ENCODE peak calls at places on chromosomes 4 and X, in five cellular contexts. X is HepG2, O is GM12878, Z is SK-N-SH, W is K562. Y is an unnamed sample. For H3K27me3, the result is how much of the 10 kb centered on the place peaks cover.

GRCh38 chr4:8725845-8726244 is 133.3 kb downstream of the CPZ start:
- DNase-seq in X (no peak), O (no peak), Z (no peak), W (no peak), Y (no peak)

GRCh38 chr4:140176735-140177134 is 22.8 kb upstream of the MAML3 start:
- DNase-seq in X (no peak), O (no peak), Z (no peak), W (no peak), Y (no peak)

GRCh38 chrX:132216806-132217202 is 2.4 kb downstream of the RAP2C start:
- DNase-seq in X (no peak), O (no peak), Z (no peak), W (no peak), Y (no peak)

GRCh38 chrX:43564953-43565352 is 91.1 kb upstream of the MAOA start:
- DNase-seq in X (no peak), O (no peak), Z (no peak), W (no peak), Y (no peak)

GRCh38 chr4:74117024-74117534 is 18.1 kb upstream of the CXCL2 start:
- DNase-seq in X (peak), O (no peak), Z (no peak), W (peak), Y (no peak)

GRCh38 chr4:120064887-120065286 is 1.8 kb downstream of the MAD2L1 start:
- DNase-seq in X (no peak), O (no peak), Z (no peak), W (no peak), Y (no peak)

GRCh38 chr4:136471051-136471450 is 1061.2 kb downstream of the PCDH18 start:
- DNase-seq in X (no peak), O (no peak), Z (no peak), W (no peak), Y (no peak)

GRCh38 chr4:25842229-25842840 is 20.5 kb downstream of the SEL1L3 start:
- DNase-seq in X (no peak), O (peak), Z (no peak), W (no peak), Y (no peak)

GRCh38 chr4:107058828-107059227 is 22.7 kb upstream of the DKK2 start:
- DNase-seq in X (no peak), O (no peak), Z (no peak), W (no peak), Y (no peak)

GRCh38 chr4:42816189-42816588 is 76.3 kb upstream of the GRXCR1 start:
- DNase-seq in X (no peak), O (no peak), Z (no peak), W (no peak), Y (no peak)

GRCh38 chr4:110518889-110519490 is 43.0 kb downstream of the ENPEP start:
- DNase-seq in X (peak), O (no peak), Z (peak), W (peak), Y (no peak)

GRCh38 chr4:151316645-151317044 is 8.8 kb downstream of the SH3D19 start:
- DNase-seq in X (no peak), O (no peak), Z (no peak), W (no peak), Y (no peak)

DNA sequence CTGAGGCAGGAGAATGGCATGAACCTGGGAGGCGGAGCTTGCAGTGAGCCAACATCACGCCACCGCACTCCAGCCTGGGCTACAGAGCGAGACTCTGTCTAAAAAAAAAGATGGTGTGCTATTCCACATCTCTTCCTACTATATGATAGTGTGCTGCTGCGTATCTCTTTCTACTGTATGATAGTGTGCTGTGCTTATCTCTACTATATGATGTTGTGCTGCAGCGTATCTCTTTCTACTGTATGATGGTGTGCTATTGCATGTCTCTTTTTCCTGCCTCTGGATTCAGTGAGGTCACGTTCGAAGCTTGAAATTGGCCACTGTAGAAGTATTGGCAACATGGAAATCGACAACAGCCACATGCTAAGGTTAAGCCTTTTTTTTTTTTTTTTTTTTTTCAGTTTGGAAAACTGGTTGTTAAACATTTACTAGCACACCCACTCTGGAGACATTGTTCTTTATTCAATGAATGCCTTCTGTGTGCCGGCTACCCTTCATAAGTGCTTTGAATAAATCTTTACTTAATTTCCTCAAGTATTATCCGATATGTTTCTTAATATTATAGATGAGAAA is 31.0 kb downstream of the ARFIP1 start:
- DNase-seq in X (peak), O (no peak), Z (no peak), W (no peak), Y (no peak)
- TF ChIP-seq GABPA in X (no peak), O (no peak), Z (no peak), W (no peak), Y (no peak)

GRCh38 chrX:74458738-74459137 is 37.4 kb downstream of the SLC16A2 start:
- DNase-seq in X (no peak), O (no peak), Z (no peak), W (no peak), Y (no peak)

GRCh38 chrX:74467656-74468055 is 46.4 kb downstream of the SLC16A2 start:
- DNase-seq in X (no peak), O (no peak), Z (no peak), W (no peak), Y (no peak)

GRCh38 chrX:74465424-74465823 is 44.1 kb downstream of the SLC16A2 start:
- DNase-seq in X (no peak), O (no peak), Z (no peak), W (no peak), Y (no peak)

GRCh38 chrX:74461384-74461783 is 40.1 kb downstream of the SLC16A2 start:
- DNase-seq in X (no peak), O (no peak), Z (no peak), W (no peak), Y (no peak)

DNA sequence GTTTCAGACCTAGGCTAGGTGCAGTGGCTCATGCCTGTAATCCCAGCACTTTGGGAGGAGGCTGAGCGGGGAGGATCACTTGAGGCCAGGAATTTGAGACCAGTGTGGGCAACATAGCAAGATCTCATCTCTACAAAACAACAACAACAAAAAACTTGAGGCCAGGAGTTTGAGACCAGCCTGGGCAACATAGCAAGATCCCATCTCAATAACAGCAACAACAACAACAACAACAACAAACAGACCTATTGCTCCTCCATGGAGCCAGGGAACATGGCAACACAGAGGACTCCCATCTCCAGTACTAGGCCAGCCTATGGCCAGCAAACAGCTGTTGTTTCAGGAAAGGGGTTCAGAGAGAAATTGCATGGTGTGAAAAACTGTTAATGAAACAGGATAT is 43.4 kb downstream of the SLC16A2 start:
- DNase-seq in X (no peak), O (no peak), Z (no peak), W (no peak), Y (no peak)
- H3K27me3 ChIP-seq in X (under half), O (under half), Z (under half), W (under half), Y (under half)

GRCh38 chr4:165370530-165370929 is 8.3 kb upstream of the CPE start:
- DNase-seq in X (no peak), O (no peak), Z (no peak), W (no peak), Y (no peak)

GRCh38 chr4:165367040-165367439 is 11.8 kb upstream of the CPE start:
- DNase-seq in X (peak), O (no peak), Z (no peak), W (no peak), Y (no peak)

GRCh38 chr4:165368567-165368966 is 10.2 kb upstream of the CPE start:
- DNase-seq in X (peak), O (no peak), Z (no peak), W (no peak), Y (no peak)

GRCh38 chr4:165368114-165368513 is 10.7 kb upstream of the CPE start:
- DNase-seq in X (no peak), O (no peak), Z (no peak), W (no peak), Y (no peak)

DNA sequence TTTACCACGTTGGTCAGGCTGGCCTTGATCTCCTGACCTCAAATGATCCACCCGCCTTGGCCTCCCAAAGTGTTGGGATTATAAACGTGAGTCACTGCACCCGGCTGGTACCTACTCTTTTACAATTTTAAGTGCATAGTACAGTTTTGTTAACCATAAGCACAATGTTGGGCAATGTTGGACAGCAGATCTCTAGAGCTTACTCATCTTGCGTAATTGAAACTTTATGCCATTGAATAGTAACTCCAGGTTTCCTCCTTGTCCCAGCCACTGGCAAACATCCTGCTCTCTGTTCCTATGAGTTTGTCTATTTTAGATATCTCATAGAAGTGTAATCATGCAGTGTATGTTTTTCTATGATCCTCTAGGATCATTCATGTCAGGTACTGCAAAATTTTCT is 9.3 kb upstream of the CPE start:
- DNase-seq in X (peak), O (no peak), Z (no peak), W (no peak), Y (no peak)
- TF ChIP-seq GABPA in X (peak), O (no peak), Z (no peak), W (no peak), Y (no peak)

GRCh38 chrX:118975831-118976598 is 1.6 kb downstream of the LONRF3 start:
- DNase-seq in X (peak), O (no peak), Z (peak), W (peak), Y (peak)

GRCh38 chrX:118974908-118975671 is 672 bp downstream of the LONRF3 start:
- DNase-seq in X (peak), O (no peak), Z (peak), W (peak), Y (no peak)

GRCh38 chrX:118974088-118974907 is at the start of gene LONRF3:
- DNase-seq in X (peak), O (no peak), Z (peak), W (peak), Y (peak)

GRCh38 chrX:118971552-118971951 is 2.9 kb upstream of the LONRF3 start:
- DNase-seq in X (no peak), O (no peak), Z (no peak), W (no peak), Y (no peak)

DNA sequence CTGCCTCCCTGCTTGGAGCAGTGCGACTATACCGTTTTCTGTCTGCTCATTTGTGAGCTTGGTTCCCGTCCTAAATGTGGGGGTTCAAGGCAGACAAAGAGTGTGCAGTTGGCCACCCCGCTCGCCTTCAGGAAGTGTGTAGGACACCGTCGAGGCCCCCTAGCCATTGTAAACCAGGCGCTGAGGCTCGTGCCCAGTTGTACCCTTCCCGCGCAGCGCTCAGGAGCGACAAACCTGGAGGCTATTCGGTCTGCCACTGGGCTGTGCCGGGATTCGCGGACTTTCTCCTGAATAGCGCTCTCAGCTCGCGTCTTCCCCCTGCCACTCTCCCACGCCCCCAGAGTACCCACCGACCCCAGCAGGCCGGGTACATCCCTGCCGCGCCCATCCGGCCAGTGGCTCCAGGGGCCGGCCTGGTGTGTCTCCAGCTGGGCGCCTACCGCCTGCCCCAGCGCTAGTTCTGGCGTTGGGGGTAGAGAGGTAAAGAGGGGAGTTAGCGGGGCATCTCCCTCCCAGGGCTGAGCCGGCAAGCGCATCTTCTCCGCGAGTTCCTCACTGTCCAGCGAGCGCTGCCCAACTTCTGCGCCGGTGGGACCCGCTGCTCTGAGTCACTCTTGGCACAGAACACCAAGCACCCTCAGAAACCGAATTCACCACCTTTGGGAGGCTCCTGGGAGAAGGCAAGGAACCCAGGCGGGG is 880 bp upstream of the LONRF3 start:
- DNase-seq in X (no peak), O (no peak), Z (peak), W (no peak), Y (no peak)
- H3K27me3 ChIP-seq in X (under half), O (under half), Z (half or more), W (under half), Y (under half)

GRCh38 chr4:13706130-13706529 is 78.6 kb upstream of the BOD1L1 start:
- DNase-seq in X (no peak), O (no peak), Z (no peak), W (no peak), Y (no peak)

GRCh38 chr4:13704020-13704419 is 76.5 kb upstream of the BOD1L1 start:
- DNase-seq in X (no peak), O (no peak), Z (no peak), W (no peak), Y (no peak)

GRCh38 chr4:13703096-13703495 is 75.6 kb upstream of the BOD1L1 start:
- DNase-seq in X (no peak), O (no peak), Z (no peak), W (no peak), Y (no peak)

GRCh38 chr4:13705521-13706035 is 78.1 kb upstream of the BOD1L1 start:
- DNase-seq in X (no peak), O (no peak), Z (peak), W (no peak), Y (no peak)

DNA sequence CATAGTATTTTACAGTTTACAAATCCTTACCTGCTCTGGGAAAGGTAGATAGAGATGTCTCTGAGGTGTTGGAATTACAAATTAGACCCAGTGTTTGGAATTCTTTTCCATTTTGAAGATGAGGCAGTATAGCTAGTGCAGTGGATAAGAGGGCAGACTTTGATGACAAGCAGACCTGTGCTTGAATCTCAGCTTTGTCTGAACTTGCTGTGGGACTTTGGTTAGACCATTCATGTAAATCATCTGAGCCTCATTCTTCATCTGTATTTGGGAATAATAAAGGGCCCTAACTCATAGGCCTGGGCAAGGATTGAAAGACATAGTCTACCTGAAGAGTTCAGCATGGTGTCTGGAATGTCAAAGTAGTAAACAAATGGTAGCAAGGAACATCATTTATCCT is 77.2 kb upstream of the BOD1L1 start:
- DNase-seq in X (no peak), O (no peak), Z (no peak), W (no peak), Y (no peak)
- TF ChIP-seq GABPA in X (no peak), O (no peak), Z (no peak), W (no peak), Y (no peak)

DNA sequence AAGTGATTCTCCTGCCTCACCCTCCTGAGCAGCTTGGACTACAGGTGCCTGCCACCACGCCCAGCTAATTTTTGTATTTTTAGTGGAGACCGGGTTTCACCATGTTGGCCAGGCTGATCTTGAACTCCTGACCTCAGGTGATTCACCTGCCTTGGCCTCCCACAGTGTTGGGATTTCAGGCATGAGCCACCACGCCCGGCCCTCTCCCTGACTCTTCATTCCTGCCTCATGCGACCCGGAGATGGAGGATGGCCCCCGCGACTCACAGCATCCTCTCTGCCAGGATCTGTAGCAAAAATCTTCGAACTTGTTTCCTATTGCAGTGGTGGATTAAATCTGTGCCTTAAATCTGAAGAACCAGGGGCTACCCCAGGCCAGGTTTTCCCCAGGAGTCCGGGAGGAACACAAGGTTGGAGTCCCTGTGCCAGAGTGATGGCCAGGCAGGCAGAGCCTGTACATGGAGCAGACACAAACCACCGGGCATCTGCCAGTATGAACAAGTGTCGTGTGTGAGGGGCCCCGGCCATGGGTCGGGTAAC is 11.5 kb downstream of the CPLX1 start:
- DNase-seq in X (no peak), O (no peak), Z (no peak), W (no peak), Y (no peak)
- H3K27me3 ChIP-seq in X (under half), O (under half), Z (under half), W (half or more), Y (under half)